ENCODE peak calls at places on chromosomes 5 and 9, in five cellular contexts. G, A, C, B and H are unnamed samples.

GRCh38 chr5:18563853-18564252 is 929.6 kb downstream of the TAF11L14 start:
- DNase-seq in B (no peak), C (no peak), A (no peak), G (no peak), H (no peak)

GRCh38 chr5:123670981-123671557 is 159.1 kb downstream of the CSNK1G3 start:
- DNase-seq in B (no peak), G (no peak), C (no peak), A (peak; percentile 57), H (no peak)

GRCh38 chr5:8905021-8905420 is 640.9 kb downstream of the SEMA5A start:
- DNase-seq in B (peak; percentile 34), G (no peak), A (peak; percentile 9), C (peak; percentile 36), H (no peak)

GRCh38 chr9:88722753-88723152 is 187.8 kb downstream of the NXNL2 start:
- DNase-seq in G (no peak), B (no peak), C (no peak), A (no peak), H (no peak)

GRCh38 chr9:127187231-127187956 is 65.0 kb upstream of the ANGPTL2 start:
- DNase-seq in B (peak; percentile 95), C (peak; percentile 96), A (peak; percentile 61), G (no peak), H (peak; percentile 68)

GRCh38 chr5:175479125-175479881 is 943 bp downstream of the SFXN1 start:
- DNase-seq in C (no peak), B (no peak), A (no peak), G (no peak), H (no peak)

GRCh38 chr5:34552129-34552528 is 104.0 kb upstream of the RAI14 start:
- DNase-seq in C (no peak), A (peak; percentile 41), B (no peak), G (no peak), H (no peak)

GRCh38 chr5:53481887-53482716 is 1.7 kb downstream of the FST start:
- DNase-seq in A (peak; percentile 48), G (peak; percentile 87), C (no peak), B (peak; percentile 56), H (peak; percentile 11)

GRCh38 chr5:44860267-44860666 is 51.5 kb downstream of the MRPS30 start:
- DNase-seq in A (no peak), B (no peak), G (no peak), C (no peak), H (no peak)

GRCh38 chr5:108148715-108149139 is 233.2 kb downstream of the FBXL17 start:
- DNase-seq in C (peak; percentile 7), G (no peak), A (no peak), B (peak; percentile 2), H (no peak)

GRCh38 chr9:127862075-127863011 is 7.9 kb upstream of the ENG start:
- DNase-seq in C (no peak), A (peak; percentile 93), G (peak; percentile 88), B (no peak), H (no peak)

GRCh38 chr5:136014049-136014516 is 14.7 kb upstream of the TGFBI start:
- DNase-seq in A (no peak), B (peak; percentile 91), C (no peak), G (no peak), H (no peak)

GRCh38 chr5:6820851-6821479 is 107.7 kb downstream of the TENT4A start:
- DNase-seq in G (no peak), A (no peak), C (no peak), B (no peak), H (no peak)

GRCh38 chr9:130946778-130947617 is 8.0 kb upstream of the FIBCD1 start:
- DNase-seq in G (no peak), C (no peak), A (no peak), B (no peak), H (no peak)

GRCh38 chr9:122402403-122403268 is 31.8 kb downstream of the PTGS1 start:
- DNase-seq in A (peak; percentile 31), G (no peak), C (peak; percentile 85), B (peak; percentile 91), H (no peak)

GRCh38 chr9:105063665-105064247 is 135.8 kb upstream of the ABCA1 start:
- DNase-seq in A (peak; percentile 11), C (peak; percentile 84), G (peak; percentile 26), B (peak; percentile 91), H (no peak)

GRCh38 chr9:133874061-133874638 is 118.0 kb downstream of the VAV2 start:
- DNase-seq in G (no peak), B (peak; percentile 43), C (peak; percentile 49), A (no peak), H (no peak)

GRCh38 chr9:133134419-133135190 is 13.6 kb upstream of the RALGDS start:
- DNase-seq in C (no peak), A (no peak), G (no peak), B (no peak), H (no peak)

GRCh38 chr5:54944364-54944763 is 41.0 kb downstream of the ESM1 start:
- DNase-seq in C (no peak), G (no peak), B (peak; percentile 3), A (peak; percentile 16), H (no peak)

GRCh38 chr5:143889986-143890385 is 78.0 kb downstream of the HMHB1 start:
- DNase-seq in B (peak; percentile 75), C (no peak), A (no peak), G (no peak), H (no peak)

GRCh38 chr9:111909444-111909843 is 12.8 kb downstream of the UGCG start:
- DNase-seq in G (no peak), C (no peak), B (no peak), A (no peak), H (no peak)

GRCh38 chr5:122097391-122097790 is 19.3 kb upstream of the LOX start:
- DNase-seq in B (no peak), A (no peak), G (no peak), C (no peak), H (no peak)

GRCh38 chr9:121851641-121852091 is 200.2 kb downstream of the DAB2IP start:
- DNase-seq in G (no peak), A (no peak), B (no peak), C (no peak), H (no peak)

GRCh38 chr9:114592356-114592755 is 4.8 kb downstream of the ATP6V1G1 start:
- DNase-seq in B (no peak), C (no peak), A (peak; percentile 26), G (no peak), H (no peak)

GRCh38 chr5:158045696-158046095 is 186.8 kb upstream of the CLINT1 start:
- DNase-seq in A (no peak), C (no peak), G (no peak), B (no peak), H (no peak)
- H3K4me3 ChIP-seq in A (no peak overlapping the region), C (no peak overlapping the region), G (no peak overlapping the region), B (no peak overlapping the region), H (no peak overlapping the region)

GRCh38 chr5:119996128-119996527 is 366.8 kb downstream of the FAM170A start:
- DNase-seq in B (peak; percentile 25), A (no peak), G (no peak), C (no peak), H (no peak)

DNA sequence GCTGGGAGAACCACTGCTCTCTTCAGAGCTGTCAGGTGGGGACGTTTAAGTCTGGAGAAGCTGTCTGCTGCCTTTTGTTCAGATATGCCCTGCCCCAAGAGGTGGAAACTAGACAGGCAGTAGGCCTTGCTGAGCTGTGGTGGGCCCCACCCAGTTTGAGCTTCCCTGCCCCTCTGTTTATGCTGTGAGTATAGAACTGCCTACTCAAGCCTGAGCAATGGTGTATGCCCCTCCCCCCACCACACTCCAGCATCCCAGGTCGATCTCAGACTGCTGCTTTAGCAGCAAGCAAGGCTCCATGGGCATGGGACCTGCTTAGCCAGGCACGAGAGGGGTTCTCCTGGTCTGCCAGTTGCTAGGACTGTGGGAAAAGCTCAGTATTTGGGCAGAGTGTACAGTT is 362.3 kb downstream of the FAM170A start:
- DNase-seq in A (no peak), C (no peak), B (no peak), G (no peak), H (no peak)
- H3K4me3 ChIP-seq in A (no peak overlapping the region), C (no peak overlapping the region), B (no peak overlapping the region), G (no peak overlapping the region), H (no peak overlapping the region)

GRCh38 chr9:98094316-98094715 is 24.7 kb downstream of the TRIM14 start:
- DNase-seq in C (no peak), A (no peak), G (no peak), B (no peak), H (no peak)
- H3K4me3 ChIP-seq in C (no peak overlapping the region), A (no peak overlapping the region), G (no peak overlapping the region), B (no peak overlapping the region), H (no peak overlapping the region)

GRCh38 chr9:95463145-95464060 is 53.4 kb downstream of the PTCH1 start:
- DNase-seq in B (no peak), G (no peak), C (no peak), A (no peak), H (no peak)
- H3K4me3 ChIP-seq in B (peak overlapping the region; percentile 40), G (no peak overlapping the region), C (peak overlapping the region; percentile 17), A (peak overlapping the region; percentile 50), H (peak overlapping the region; percentile 30)

GRCh38 chr5:78362220-78362619 is 1.8 kb downstream of the SCAMP1 start:
- DNase-seq in A (no peak), B (no peak), C (no peak), G (no peak), H (no peak)
- H3K4me3 ChIP-seq in A (no peak overlapping the region), B (no peak overlapping the region), C (no peak overlapping the region), G (no peak overlapping the region), H (no peak overlapping the region)

GRCh38 chr5:166980666-166981065 is 1310.8 kb upstream of the WWC1 start:
- DNase-seq in C (no peak), B (no peak), G (no peak), A (no peak), H (no peak)

GRCh38 chr5:166979576-166979975 is 1311.9 kb upstream of the WWC1 start:
- DNase-seq in G (no peak), A (no peak), C (no peak), B (no peak), H (no peak)

DNA sequence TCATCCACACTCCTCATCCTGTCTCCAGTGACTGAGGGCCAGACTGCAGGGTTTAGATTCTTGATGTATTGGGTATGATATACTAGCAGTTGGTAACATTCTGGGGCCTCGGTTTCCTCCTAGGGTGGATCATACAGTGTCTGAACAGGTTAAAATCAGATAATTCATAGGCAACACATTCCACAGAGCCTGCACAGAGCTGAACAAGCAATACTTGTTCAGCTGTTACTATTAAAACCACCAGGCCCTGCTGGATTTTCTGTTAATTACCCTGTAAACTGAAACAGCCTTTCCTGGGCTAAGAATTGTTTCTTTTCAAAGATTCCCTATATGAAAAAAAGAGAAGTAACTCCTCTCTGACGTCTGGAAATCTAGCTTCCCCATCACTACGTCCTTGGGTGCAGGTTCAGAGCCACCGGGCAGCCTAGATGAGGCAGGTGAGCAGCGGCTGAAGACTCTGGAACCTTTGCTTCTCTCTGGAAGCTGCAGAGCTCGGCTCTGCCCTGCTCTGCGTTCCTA is 1313.5 kb upstream of the WWC1 start:
- DNase-seq in C (no peak), B (no peak), A (no peak), G (no peak), H (no peak)
- H3K4me3 ChIP-seq in C (no peak overlapping the region), B (peak overlapping the region; percentile 59), A (peak overlapping the region; percentile 53), G (no peak overlapping the region), H (peak overlapping the region; percentile 61)